ENCODE peak calls at places on chromosomes 16 and 17, in four cellular contexts. M is HT1080, Y is fibroblast of mammary gland, S is NCI-H1092 treated with DMSO at 0.1 percent for 48 hours. O is an unnamed sample.

GRCh38 chr17:30458371-30458770 is 18.8 kb upstream of the GOSR1 start:
- DNase-seq in M (no peak), Y (no peak), S (no peak), O (no peak)

GRCh38 chr17:55487727-55488436 is 23.4 kb downstream of the SMIM36 start:
- DNase-seq in M (no peak), Y (peak), S (no peak), O (no peak)

GRCh38 chr16:4852221-4852872 is 5.1 kb downstream of the UBN1 start:
- DNase-seq in M (peak), Y (peak), S (no peak), O (no peak)

GRCh38 chr17:7015587-7016020 is 3.2 kb downstream of the RNASEK start:
- DNase-seq in M (no peak), Y (no peak), S (no peak), O (no peak)

GRCh38 chr17:42698736-42699414 is 16.5 kb downstream of the CNTNAP1 start:
- DNase-seq in M (peak), Y (peak), S (no peak), O (no peak)

GRCh38 chr16:51994597-51994996 is 552.3 kb downstream of the TOX3 start:
- DNase-seq in M (peak), Y (peak), S (peak), O (peak)

GRCh38 chr17:58049533-58049932 is 33.7 kb upstream of the DYNLL2 start:
- DNase-seq in M (no peak), Y (no peak), S (no peak), O (no peak)

GRCh38 chr16:90046122-90046970 is 27.1 kb upstream of the DBNDD1 start:
- DNase-seq in M (no peak), Y (no peak), S (peak), O (peak)

GRCh38 chr17:77372444-77373297 is 231.9 kb downstream of the SEC14L1 start:
- DNase-seq in M (no peak), Y (peak), S (peak), O (no peak)

GRCh38 chr16:4358831-4359561 is 7.9 kb upstream of the PAM16 start:
- DNase-seq in M (no peak), Y (no peak), S (peak), O (peak)

GRCh38 chr17:64781394-64781793 is 119.3 kb upstream of the SMURF2 start:
- DNase-seq in M (no peak), Y (no peak), S (no peak), O (no peak)

GRCh38 chr16:24009955-24010354 is 174.2 kb downstream of the PRKCB start:
- DNase-seq in M (no peak), Y (no peak), S (no peak), O (no peak)

GRCh38 chr16:30033270-30033669 is 2.2 kb upstream of the TLCD3B start:
- DNase-seq in M (no peak), Y (peak), S (no peak), O (no peak)

GRCh38 chr17:60909405-60909804 is 231.8 kb downstream of the BCAS3 start:
- DNase-seq in M (no peak), Y (peak), S (no peak), O (no peak)

GRCh38 chr17:74424658-74425057 is 7.2 kb upstream of the GPRC5C start:
- DNase-seq in M (no peak), Y (no peak), S (no peak), O (peak)

GRCh38 chr16:14302031-14302398 is 230.9 kb downstream of the MRTFB start:
- DNase-seq in M (peak), Y (peak), S (peak), O (peak)

GRCh38 chr16:21565816-21566669 is 33.3 kb upstream of the METTL9 start:
- DNase-seq in M (no peak), Y (no peak), S (no peak), O (no peak)

GRCh38 chr16:14289692-14290340 is 218.7 kb downstream of the MRTFB start:
- DNase-seq in M (peak), Y (peak), S (peak), O (peak)

GRCh38 chr17:80779961-80780380 is 211.7 kb upstream of the CHMP6 start:
- DNase-seq in M (no peak), Y (peak), S (no peak), O (no peak)

GRCh38 chr17:64441772-64442549 is 7.0 kb upstream of the MILR1 start:
- DNase-seq in M (peak), Y (peak), S (no peak), O (no peak)

GRCh38 chr17:35748323-35748960 is 4.6 kb downstream of the GAS2L2 start:
- DNase-seq in M (peak), Y (no peak), S (peak), O (no peak)

GRCh38 chr17:17638467-17638866 is 42.8 kb upstream of the RAI1 start:
- DNase-seq in M (no peak), Y (no peak), S (no peak), O (no peak)

GRCh38 chr16:12901204-12901596 is 198 bp upstream of the SHISA9 start:
- DNase-seq in M (no peak), Y (no peak), S (peak), O (no peak)

GRCh38 chr16:23898682-23899430 is 63.1 kb downstream of the PRKCB start:
- DNase-seq in M (no peak), Y (no peak), S (no peak), O (no peak)

GRCh38 chr17:15038656-15039055 is 226.5 kb downstream of the PMP22 start:
- DNase-seq in M (no peak), Y (peak), S (no peak), O (no peak)

GRCh38 chr16:23496826-23497542 is 13.3 kb downstream of the GGA2 start:
- DNase-seq in M (no peak), Y (peak), S (no peak), O (no peak)

GRCh38 chr16:89448656-89449055 is 41.7 kb downstream of the ANKRD11 start:
- DNase-seq in M (no peak), Y (no peak), S (no peak), O (no peak)

GRCh38 chr16:15415411-15416070 is 18.8 kb upstream of the BMERB1 start:
- DNase-seq in M (no peak), Y (peak), S (no peak), O (no peak)

GRCh38 chr17:38719284-38719942 is 10.7 kb upstream of the CISD3 start:
- DNase-seq in M (no peak), Y (no peak), S (no peak), O (no peak)

GRCh38 chr17:44942456-44942855 is 5.1 kb downstream of the KIF18B start:
- DNase-seq in M (no peak), Y (no peak), S (no peak), O (no peak)

GRCh38 chr17:45780921-45781320 is 3.2 kb upstream of the CRHR1 start:
- DNase-seq in M (no peak), Y (peak), S (no peak), O (no peak)

GRCh38 chr17:73803867-73804539 is 159.8 kb upstream of the SDK2 start:
- DNase-seq in M (no peak), Y (no peak), S (peak), O (peak)

GRCh38 chr16:66265556-66266133 is 100.8 kb upstream of the CDH5 start:
- DNase-seq in M (no peak), Y (no peak), S (no peak), O (no peak)